ENCODE peak calls at places on chromosome 5, in seven cellular contexts. W, N, U, B, O, J and D are unnamed samples.

GRCh38 chr5:126373621-126374416 is 49.4 kb upstream of the GRAMD2B start:
- DNase-seq in W (no peak), O (no peak), U (no peak), J (no peak), B (no peak), N (peak; percentile 25), D (no peak)

GRCh38 chr5:95484421-95484820 is 70.4 kb downstream of the SKIC3 start:
- DNase-seq in W (no peak), J (no peak), U (no peak), O (no peak), N (no peak), B (no peak), D (no peak)

GRCh38 chr5:174570662-174571061 is 153.7 kb upstream of the MSX2 start:
- DNase-seq in U (no peak), B (no peak), N (no peak), O (no peak), W (no peak), J (no peak), D (no peak)

GRCh38 chr5:107997338-107997979 is 326.7 kb upstream of the EFNA5 start:
- DNase-seq in W (no peak), U (no peak), B (peak; percentile 66), N (no peak), J (no peak), O (no peak), D (no peak)

GRCh38 chr5:173256800-173257199 is 21.8 kb upstream of the NKX2-5 start:
- DNase-seq in W (no peak), O (no peak), J (no peak), U (no peak), N (no peak), B (no peak), D (no peak)

GRCh38 chr5:135079760-135080159 is 45.7 kb upstream of the PITX1 start:
- DNase-seq in O (no peak), B (no peak), J (no peak), N (no peak), U (no peak), W (no peak), D (no peak)

GRCh38 chr5:131659841-131660240 is 24.8 kb upstream of the RAPGEF6 start:
- DNase-seq in U (no peak), N (no peak), W (no peak), O (no peak), B (no peak), J (no peak), D (no peak)

GRCh38 chr5:50800410-50800809 is 134.0 kb downstream of the PARP8 start:
- DNase-seq in W (no peak), J (no peak), U (no peak), N (no peak), O (no peak), B (no peak), D (no peak)

GRCh38 chr5:134891473-134891872 is 13.5 kb upstream of the PCBD2 start:
- DNase-seq in N (no peak), J (no peak), U (no peak), O (no peak), W (no peak), B (no peak), D (no peak)

GRCh38 chr5:179181988-179182387 is 121.8 kb downstream of the ZNF354C start:
- DNase-seq in O (no peak), U (no peak), J (peak; percentile 8), N (no peak), B (no peak), W (no peak), D (no peak)

GRCh38 chr5:115150512-115150911 is 19.2 kb downstream of the TRIM36 start:
- DNase-seq in B (no peak), N (no peak), W (no peak), U (no peak), O (no peak), J (no peak), D (no peak)

GRCh38 chr5:150412319-150413175 is at the start of gene CD74:
- DNase-seq in N (peak; percentile 66), B (peak; percentile 63), W (no peak), J (peak; percentile 84), U (no peak), O (no peak), D (no peak)

GRCh38 chr5:139985733-139986132 is 57.4 kb downstream of the NRG2 start:
- DNase-seq in J (no peak), B (peak; percentile 97), N (no peak), O (peak; percentile 84), W (no peak), U (peak; percentile 77), D (peak; percentile 52)

GRCh38 chr5:56639491-56639890 is 175.9 kb upstream of the MAP3K1 start:
- DNase-seq in O (no peak), U (no peak), B (no peak), W (no peak), J (no peak), N (no peak), D (no peak)

GRCh38 chr5:169702726-169703481 is 65.8 kb downstream of the DOCK2 start:
- DNase-seq in B (no peak), W (no peak), O (no peak), N (no peak), J (no peak), U (no peak), D (peak; percentile 58)

GRCh38 chr5:149605998-149606721 is 24.9 kb downstream of the ARHGEF37 start:
- DNase-seq in J (peak; percentile 58), U (peak; percentile 85), W (no peak), B (peak; percentile 97), N (no peak), O (peak; percentile 78), D (no peak)

GRCh38 chr5:68114641-68115040 is 100.9 kb upstream of the PIK3R1 start:
- DNase-seq in U (peak; percentile 78), W (no peak), B (peak; percentile 83), J (no peak), N (no peak), O (no peak), D (no peak)

GRCh38 chr5:179916523-179916922 is 8.8 kb upstream of the TBC1D9B start:
- DNase-seq in U (no peak), W (no peak), B (no peak), O (no peak), N (no peak), J (no peak), D (no peak)

GRCh38 chr5:141343242-141343952 is at the start of gene PCDHGA3:
- DNase-seq in U (no peak), O (no peak), B (no peak), W (no peak), J (no peak), N (no peak), D (peak; percentile 41)

GRCh38 chr5:54651482-54652076 is 134.0 kb downstream of the SNX18 start:
- DNase-seq in W (no peak), N (no peak), B (no peak), U (no peak), J (peak; percentile 83), O (no peak), D (peak; percentile 91)

GRCh38 chr5:133489632-133490031 is 122.7 kb downstream of the FSTL4 start:
- DNase-seq in N (no peak), J (no peak), O (no peak), W (peak; percentile 1), B (no peak), U (no peak), D (no peak)

GRCh38 chr5:40551706-40552557 is 127.8 kb upstream of the PTGER4 start:
- DNase-seq in B (peak; percentile 95), J (no peak), O (peak; percentile 75), N (no peak), U (peak; percentile 79), W (no peak), D (no peak)

GRCh38 chr5:143826909-143827514 is 15.1 kb downstream of the HMHB1 start:
- DNase-seq in B (no peak), O (no peak), U (no peak), J (no peak), W (peak; percentile 52), N (no peak), D (no peak)

GRCh38 chr5:919356-920000 is 26.8 kb downstream of the TRIP13 start:
- DNase-seq in J (no peak), W (no peak), O (no peak), U (no peak), B (peak; percentile 33), N (no peak), D (no peak)

GRCh38 chr5:159581502-159582249 is 251.4 kb upstream of the IL12B start:
- DNase-seq in W (peak; percentile 19), B (peak; percentile 97), N (no peak), U (peak; percentile 64), J (peak; percentile 36), O (peak; percentile 50), D (no peak)